ENCODE peak calls at places on chromosomes 4 and X, in five cellular contexts. R, W, Z, C and M are unnamed samples. For H3K27me3, the result is how much of the 10 kb centered on the place peaks cover.

GRCh38 chrX:67587946-67588624 is 44.3 kb downstream of the AR start:
- ATAC-seq in Z (no peak), W (peak), C (no peak), R (no peak), M (peak)

GRCh38 chr4:174423257-174423944 is 98.9 kb downstream of the HPGD start:
- ATAC-seq in C (peak), Z (no peak), R (no peak), W (no peak), M (no peak)

GRCh38 chrX:48461830-48462229 is 8.2 kb downstream of the SLC38A5 start:
- ATAC-seq in R (no peak), W (no peak), C (no peak), Z (no peak), M (no peak)

GRCh38 chr4:87317527-87317926 is 5.2 kb downstream of the HSD17B13 start:
- ATAC-seq in C (no peak), W (peak), R (no peak), Z (peak), M (no peak)

GRCh38 chr4:42150653-42151567 is 1.5 kb downstream of the BEND4 start:
- ATAC-seq in Z (no peak), W (no peak), R (no peak), C (no peak), M (no peak)

GRCh38 chr4:119284876-119285611 is 36.9 kb downstream of the FABP2 start:
- ATAC-seq in W (peak), R (peak), Z (no peak), C (no peak), M (no peak)

GRCh38 chr4:33579951-33580350 is 2664.4 kb downstream of the ARAP2 start:
- ATAC-seq in W (no peak), Z (no peak), R (no peak), C (no peak), M (no peak)

GRCh38 chrX:51860679-51861078 is 32.7 kb upstream of the MAGED1 start:
- ATAC-seq in C (no peak), W (peak), R (peak), Z (peak), M (no peak)

GRCh38 chr4:189124149-189124758 is 816.4 kb upstream of the FRG1 start:
- ATAC-seq in W (peak), C (no peak), R (peak), Z (peak), M (no peak)

GRCh38 chr4:108943971-108944370 is 181.1 kb upstream of the ETNPPL start:
- ATAC-seq in Z (no peak), R (no peak), W (no peak), C (no peak), M (no peak)

GRCh38 chrX:149453030-149453429 is 52.1 kb downstream of the IDS start:
- ATAC-seq in Z (no peak), C (no peak), R (peak), W (no peak), M (no peak)

GRCh38 chr4:35872273-35872672 is 372.0 kb downstream of the ARAP2 start:
- ATAC-seq in W (no peak), R (no peak), Z (no peak), C (no peak), M (no peak)

GRCh38 chrX:48904626-48905025 is 6.8 kb downstream of the SLC35A2 start:
- ATAC-seq in Z (peak), C (peak), W (no peak), R (no peak), M (no peak)

GRCh38 chrX:150361777-150362351 is 1.3 kb upstream of the MAMLD1 start:
- ATAC-seq in W (peak), R (peak), Z (no peak), C (no peak), M (no peak)

GRCh38 chr4:1952719-1953118 is 56.1 kb downstream of the NELFA start:
- ATAC-seq in C (no peak), R (no peak), Z (peak), W (no peak), M (no peak)

GRCh38 chr4:1950369-1950768 is 58.4 kb downstream of the NELFA start:
- ATAC-seq in C (no peak), R (no peak), Z (no peak), W (no peak), M (no peak)

GRCh38 chr4:1948892-1949436 is 59.8 kb downstream of the NELFA start:
- ATAC-seq in Z (peak), R (no peak), C (peak), W (no peak), M (no peak)

GRCh38 chr4:1953335-1953734 is 55.4 kb downstream of the NELFA start:
- ATAC-seq in R (no peak), Z (no peak), W (no peak), C (no peak), M (no peak)

GRCh38 chr4:1952046-1952700 is 56.6 kb downstream of the NELFA start:
- ATAC-seq in W (no peak), C (peak), R (no peak), Z (peak), M (no peak)
- H3K27me3 ChIP-seq in W (under half), C (under half), R (under half), Z (under half), M (under half)

DNA sequence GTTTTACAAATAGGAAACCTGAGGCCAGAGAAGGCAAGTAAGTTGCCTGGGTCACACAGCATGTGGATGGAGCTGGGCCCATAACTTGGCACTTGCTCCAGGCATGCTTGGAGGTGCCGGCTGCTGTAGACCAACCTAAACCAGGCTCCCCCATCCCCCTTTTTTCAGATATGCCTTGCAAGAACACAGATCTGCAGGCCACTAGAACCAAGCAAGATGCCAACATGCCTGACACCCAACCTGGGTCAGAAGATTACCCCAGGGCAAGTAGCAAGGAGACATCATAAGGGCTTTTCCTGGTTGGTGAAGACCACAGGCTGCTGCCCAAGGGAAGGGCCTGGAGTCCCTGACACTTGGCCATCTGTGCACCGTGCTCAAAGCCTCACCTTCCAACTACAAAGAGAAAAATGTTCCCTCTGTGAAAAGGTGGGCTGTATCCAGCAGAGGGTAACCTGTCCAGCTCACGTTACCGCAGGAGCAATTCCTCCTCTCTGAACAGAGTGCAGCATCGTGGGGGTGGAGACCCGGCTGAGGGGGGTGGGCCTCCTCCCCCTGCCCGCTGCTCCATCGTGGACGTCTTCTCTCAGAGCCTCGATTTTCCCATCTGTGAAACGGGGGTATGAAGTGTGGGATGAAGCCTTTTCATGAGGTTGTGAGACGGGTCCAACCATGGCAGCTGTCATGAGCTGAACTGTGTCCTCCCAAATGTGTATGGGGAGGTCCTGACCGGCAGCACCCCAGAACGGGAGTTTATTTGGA is 23.0 kb downstream of the HMX1 start:
- ATAC-seq in C (no peak), Z (no peak), R (no peak), W (no peak), M (no peak)
- H3K27me3 ChIP-seq in C (under half), Z (under half), R (under half), W (under half), M (half or more)

GRCh38 chrX:151679798-151680427 is 15.3 kb upstream of the PRRG3 start:
- ATAC-seq in R (no peak), Z (no peak), W (no peak), C (no peak), M (no peak)

GRCh38 chrX:151680805-151681204 is 14.5 kb upstream of the PRRG3 start:
- ATAC-seq in C (no peak), Z (peak), R (no peak), W (peak), M (no peak)

GRCh38 chrX:151675121-151675746 is 20.0 kb upstream of the PRRG3 start:
- ATAC-seq in R (no peak), C (no peak), W (no peak), Z (no peak), M (no peak)
- H3K27me3 ChIP-seq in R (under half), C (under half), W (under half), Z (under half), M (under half)

GRCh38 chr4:66590488-66591215 is 920.4 kb upstream of the EPHA5 start:
- ATAC-seq in R (no peak), Z (no peak), C (no peak), W (no peak), M (no peak)
- H3K27me3 ChIP-seq in R (under half), Z (under half), C (under half), W (under half), M (under half)

GRCh38 chr4:140289486-140289885 is 84.0 kb upstream of the SCOC start:
- ATAC-seq in C (no peak), Z (no peak), W (no peak), R (no peak), M (no peak)
- H3K27me3 ChIP-seq in C (under half), Z (under half), W (under half), R (under half), M (under half)

DNA sequence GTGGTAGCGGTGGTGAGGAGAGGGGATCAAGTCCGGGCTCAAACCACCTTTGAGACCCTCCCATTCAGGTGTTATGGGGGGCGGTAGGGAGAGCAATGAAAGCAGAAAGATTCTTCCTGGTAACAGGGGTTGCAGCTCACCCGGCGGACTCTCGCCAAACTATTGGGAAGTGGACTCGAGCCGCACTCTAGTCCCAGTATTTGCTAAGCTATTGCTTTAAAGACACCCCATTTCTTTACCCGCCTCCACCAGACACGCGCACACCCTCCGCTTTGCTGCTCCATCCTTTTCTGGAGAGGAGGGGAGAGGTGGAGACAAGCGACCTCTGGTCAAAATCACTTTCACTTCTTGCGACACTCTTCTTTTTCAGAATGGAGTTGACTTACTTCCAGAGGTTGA is 625 bp upstream of the GABRA4 start:
- ATAC-seq in C (peak), R (peak), W (no peak), Z (no peak), M (no peak)
- H3K27me3 ChIP-seq in C (under half), R (under half), W (under half), Z (under half), M (under half)

GRCh38 chrX:153828723-153829548 is 1.4 kb downstream of the PDZD4 start:
- ATAC-seq in W (no peak), C (peak), Z (peak), R (peak), M (peak)
- H3K27me3 ChIP-seq in W (under half), C (under half), Z (under half), R (half or more), M (under half)

GRCh38 chr4:110615366-110616161 is 7.3 kb downstream of the PITX2 start:
- ATAC-seq in R (no peak), W (no peak), C (no peak), Z (peak), M (no peak)

GRCh38 chr4:110613710-110614109 is 9.2 kb downstream of the PITX2 start:
- ATAC-seq in C (no peak), W (no peak), R (no peak), Z (no peak), M (no peak)

GRCh38 chr4:110616162-110617062 is 6.5 kb downstream of the PITX2 start:
- ATAC-seq in Z (no peak), W (no peak), R (no peak), C (no peak), M (no peak)

GRCh38 chr4:110614173-110614948 is 8.5 kb downstream of the PITX2 start:
- ATAC-seq in W (no peak), R (no peak), C (no peak), Z (no peak), M (no peak)

GRCh38 chr4:110614981-110615365 is 7.9 kb downstream of the PITX2 start:
- ATAC-seq in Z (no peak), C (no peak), W (no peak), R (no peak), M (no peak)
- H3K27me3 ChIP-seq in Z (half or more), C (under half), W (under half), R (half or more), M (half or more)